ENCODE peak calls at places on chromosomes 5 and 9, in ten cellular contexts. G is cardiac muscle cell; R is AG04449; M is stimulated activated naive CD4-positive, alpha-beta T cell; E is activated naive CD4-positive, alpha-beta T cell treated with anti-CD3 and anti-CD28 coated beads, Interleukin-2, amount 10 ng/mL, durations not matched to agents 7 days and 5 days; U is HTR-8/SVneo; K is EL; T is GM12878; X is erythroblast; D is NAMALWA. A is an unnamed sample.

GRCh38 chr5:20554001-20554400 is 566.0 kb upstream of the CDH18 start:
- DNase-seq in G (peak), R (no peak), M (no peak), E (no peak), U (no peak), K (no peak), T (no peak), X (no peak), D (no peak), A (no peak)

GRCh38 chr9:96462538-96462937 is 12.6 kb downstream of the HABP4 start:
- DNase-seq in G (no peak), R (no peak), M (no peak), E (no peak), U (no peak), K (no peak), T (no peak), X (no peak), D (no peak), A (no peak)

GRCh38 chr9:96556701-96557461 is 62.8 kb downstream of the CDC14B start:
- DNase-seq in G (no peak), R (no peak), M (no peak), E (no peak), U (no peak), K (no peak), T (no peak), X (no peak), D (no peak), A (no peak)

GRCh38 chr9:129320575-129321311 is 142.7 kb upstream of the IER5L start:
- DNase-seq in G (peak), R (peak), M (peak), E (peak), U (peak), K (peak), T (peak), X (no peak), D (peak), A (peak)

GRCh38 chr5:98513378-98513777 is 260.1 kb upstream of the RGMB start:
- DNase-seq in G (no peak), R (no peak), M (no peak), E (no peak), U (no peak), K (no peak), T (no peak), X (no peak), D (no peak), A (no peak)

GRCh38 chr5:93599427-93600146 is 16.6 kb downstream of the NR2F1 start:
- DNase-seq in G (no peak), R (no peak), M (no peak), E (no peak), U (no peak), K (no peak), T (no peak), X (no peak), D (no peak), A (no peak)

GRCh38 chr9:20649381-20649780 is 27.1 kb upstream of the MLLT3 start:
- DNase-seq in G (peak), R (no peak), M (no peak), E (no peak), U (no peak), K (no peak), T (no peak), X (no peak), D (no peak), A (no peak)

GRCh38 chr5:89255845-89256463 is 373.0 kb upstream of the MEF2C start:
- DNase-seq in G (peak), R (no peak), M (no peak), E (no peak), U (no peak), K (peak), T (no peak), X (peak), D (peak), A (no peak)

GRCh38 chr5:113218200-113218599 is 216.6 kb downstream of the TSSK1B start:
- DNase-seq in G (no peak), R (no peak), M (no peak), E (no peak), U (no peak), K (no peak), T (no peak), X (no peak), D (no peak), A (no peak)

GRCh38 chr9:129467004-129467588 is 153.8 kb downstream of the C9orf50 start:
- DNase-seq in G (no peak), R (no peak), M (no peak), E (no peak), U (no peak), K (no peak), T (no peak), X (no peak), D (no peak), A (no peak)

GRCh38 chr9:304106-304505 is 89.4 kb downstream of the DOCK8 start:
- DNase-seq in G (no peak), R (no peak), M (no peak), E (no peak), U (no peak), K (no peak), T (no peak), X (no peak), D (no peak), A (no peak)

GRCh38 chr5:149035282-149035882 is 27.5 kb downstream of the SH3TC2 start:
- DNase-seq in G (peak), R (no peak), M (peak), E (peak), U (peak), K (peak), T (no peak), X (peak), D (peak), A (peak)

GRCh38 chr9:10613413-10613812 is 611 bp upstream of the PTPRD start:
- DNase-seq in G (no peak), R (no peak), M (no peak), E (no peak), U (no peak), K (no peak), T (no peak), X (no peak), D (no peak), A (no peak)

GRCh38 chr9:111957856-111958631 is 61.4 kb downstream of the UGCG start:
- DNase-seq in G (peak), R (peak), M (peak), E (no peak), U (peak), K (peak), T (no peak), X (no peak), D (no peak), A (no peak)

GRCh38 chr5:11383506-11384095 is 520.6 kb downstream of the CTNND2 start:
- DNase-seq in G (no peak), R (no peak), M (no peak), E (no peak), U (no peak), K (no peak), T (no peak), X (no peak), D (no peak), A (no peak)

GRCh38 chr9:81851340-81851739 is 76.9 kb upstream of the SPATA31D4 start:
- DNase-seq in G (no peak), R (no peak), M (no peak), E (no peak), U (no peak), K (no peak), T (no peak), X (no peak), D (no peak), A (no peak)

GRCh38 chr9:108473209-108474112 is 382.3 kb downstream of the ACTL7B start:
- DNase-seq in G (peak), R (no peak), M (no peak), E (no peak), U (peak), K (peak), T (no peak), X (peak), D (no peak), A (peak)

GRCh38 chr9:5355817-5356216 is 16.1 kb upstream of the RLN1 start:
- DNase-seq in G (no peak), R (no peak), M (no peak), E (no peak), U (no peak), K (no peak), T (no peak), X (no peak), D (no peak), A (no peak)

A was measured in adrenal gland.